ENCODE peak calls at places on chromosome 3, in ten cellular contexts. A is heart left ventricle, Z is right lobe of liver, W is endothelial cell of umbilical vein, S is H54, P is breast epithelium, K is sigmoid colon, N is ovary, F is K562, J is NB4. E is an unnamed sample.

GRCh38 chr3:30286007-30286669 is 320.3 kb upstream of the TGFBR2 start:
- DNase-seq in A (peak), J (peak), P (peak), N (peak), F (no peak), W (peak), Z (peak), S (no peak), K (peak), E (peak)

GRCh38 chr3:64248247-64248646 is 23.0 kb upstream of the PRICKLE2 start:
- DNase-seq in K (no peak), N (no peak), Z (no peak), A (no peak), S (no peak), P (no peak), F (no peak), J (no peak), W (no peak), E (no peak)

GRCh38 chr3:169771651-169772529 is 1.3 kb upstream of the MYNN start:
- DNase-seq in W (peak), N (peak), J (peak), K (peak), A (peak), P (no peak), Z (no peak), S (peak), F (peak), E (peak)

GRCh38 chr3:65483475-65483874 is 555.2 kb downstream of the MAGI1 start:
- DNase-seq in Z (peak), P (peak), S (no peak), W (peak), N (peak), K (peak), J (no peak), A (peak), F (no peak), E (peak)

GRCh38 chr3:170814822-170815221 is 55.2 kb downstream of the RPL22L1 start:
- DNase-seq in S (no peak), J (no peak), W (no peak), Z (no peak), P (no peak), N (no peak), K (no peak), F (no peak), A (no peak), E (no peak)

GRCh38 chr3:141941093-141941492 is 64.7 kb downstream of the ATP1B3 start:
- DNase-seq in Z (no peak), F (no peak), P (no peak), W (peak), S (no peak), J (no peak), K (peak), N (no peak), A (no peak), E (peak)

GRCh38 chr3:188153949-188154757 is at the start of gene LPP:
- DNase-seq in P (no peak), A (peak), F (no peak), W (peak), Z (peak), S (peak), K (peak), N (peak), J (peak), E (peak)

GRCh38 chr3:120350431-120350941 is 1.3 kb upstream of the LRRC58 start:
- DNase-seq in A (peak), K (peak), W (peak), P (no peak), J (peak), F (peak), N (peak), Z (peak), S (no peak), E (no peak)

GRCh38 chr3:13079510-13079909 is 6.3 kb upstream of the IQSEC1 start:
- DNase-seq in J (no peak), A (no peak), F (no peak), K (no peak), W (no peak), P (no peak), S (no peak), Z (no peak), N (no peak), E (no peak)

GRCh38 chr3:162390891-162391290 is 894.3 kb downstream of the OTOL1 start:
- DNase-seq in A (no peak), W (no peak), S (peak), F (no peak), P (no peak), J (no peak), K (no peak), N (no peak), Z (no peak), E (no peak)

GRCh38 chr3:27681249-27681748 is 40.8 kb downstream of the EOMES start:
- DNase-seq in A (no peak), F (peak), K (no peak), W (peak), S (peak), Z (no peak), P (no peak), J (peak), N (no peak), E (no peak)

GRCh38 chr3:81871358-81872152 is 110.1 kb upstream of the GBE1 start:
- DNase-seq in K (no peak), N (no peak), W (no peak), J (peak), A (no peak), F (no peak), P (no peak), S (no peak), Z (peak), E (no peak)

GRCh38 chr3:144175644-144176425 is 204.2 kb downstream of the DIPK2A start:
- DNase-seq in K (no peak), W (no peak), F (no peak), Z (no peak), J (no peak), A (peak), N (no peak), P (no peak), S (no peak), E (no peak)

GRCh38 chr3:179192542-179192941 is 44.4 kb downstream of the PIK3CA start:
- DNase-seq in F (no peak), A (no peak), W (no peak), N (no peak), Z (no peak), P (no peak), J (no peak), S (no peak), K (no peak), E (no peak)

GRCh38 chr3:157290761-157291160 is 130.8 kb upstream of the CCNL1 start:
- DNase-seq in S (peak), K (no peak), A (no peak), J (no peak), Z (no peak), N (no peak), P (no peak), W (no peak), F (no peak), E (no peak)

GRCh38 chr3:81484532-81484931 is 276.9 kb downstream of the GBE1 start:
- DNase-seq in W (no peak), S (no peak), A (no peak), K (no peak), N (no peak), F (no peak), J (no peak), P (no peak), Z (no peak), E (no peak)

GRCh38 chr3:42498791-42499477 is 3.5 kb upstream of the VIPR1 start:
- DNase-seq in K (peak), S (no peak), J (no peak), A (no peak), P (peak), F (no peak), N (no peak), W (no peak), Z (peak), E (peak)

GRCh38 chr3:24929521-24929920 is 434.9 kb upstream of the THRB start:
- DNase-seq in N (no peak), Z (no peak), P (no peak), S (no peak), A (no peak), J (no peak), K (no peak), F (no peak), W (no peak), E (no peak)

GRCh38 chr3:189773056-189773455 is 141.9 kb downstream of the TP63 start:
- DNase-seq in P (no peak), W (peak), N (no peak), F (no peak), S (no peak), K (no peak), J (no peak), Z (no peak), A (no peak), E (no peak)

GRCh38 chr3:46110701-46111493 is 83.6 kb upstream of the XCR1 start:
- DNase-seq in A (no peak), N (no peak), S (peak), F (no peak), P (peak), K (no peak), W (no peak), J (peak), Z (no peak), E (peak)

GRCh38 chr3:40843851-40844548 is 319.2 kb downstream of the ZNF621 start:
- DNase-seq in P (no peak), F (no peak), S (no peak), A (no peak), J (no peak), K (no peak), W (peak), Z (no peak), N (peak), E (no peak)

GRCh38 chr3:60079076-60079475 is 1029.3 kb upstream of the CFAP20DC start:
- DNase-seq in K (no peak), W (no peak), S (no peak), J (no peak), F (no peak), N (no peak), Z (no peak), A (no peak), P (no peak), E (no peak)

GRCh38 chr3:14289590-14290453 is 111.2 kb downstream of the LSM3 start:
- DNase-seq in F (peak), P (no peak), J (peak), K (no peak), N (no peak), S (peak), Z (no peak), A (peak), W (peak), E (no peak)

GRCh38 chr3:119490153-119490552 is 8.2 kb upstream of the TIMMDC1 start:
- DNase-seq in J (no peak), S (no peak), P (no peak), N (no peak), F (no peak), W (no peak), Z (no peak), K (no peak), A (no peak), E (no peak)

GRCh38 chr3:66729685-66730393 is 229.0 kb upstream of the LRIG1 start:
- DNase-seq in N (no peak), J (no peak), S (no peak), Z (no peak), P (peak), A (no peak), W (no peak), F (no peak), K (no peak), E (no peak)

GRCh38 chr3:45978348-45978747 is 17.3 kb downstream of the FYCO1 start:
- DNase-seq in J (no peak), K (no peak), A (no peak), F (no peak), S (no peak), N (no peak), P (peak), Z (no peak), W (no peak), E (no peak)

GRCh38 chr3:7977245-7978103 is 524.1 kb upstream of the LMCD1 start:
- DNase-seq in S (peak), F (no peak), W (no peak), A (peak), Z (no peak), N (no peak), J (peak), P (no peak), K (no peak), E (no peak)

GRCh38 chr3:196189608-196190347 is 21.4 kb downstream of the ZDHHC19 start:
- DNase-seq in F (no peak), P (no peak), K (no peak), Z (no peak), S (no peak), J (no peak), N (peak), A (no peak), W (no peak), E (no peak)

GRCh38 chr3:47713655-47714054 is 68.0 kb downstream of the SMARCC1 start:
- DNase-seq in F (no peak), J (no peak), Z (no peak), S (no peak), W (no peak), K (no peak), A (no peak), P (no peak), N (no peak), E (no peak)

GRCh38 chr3:100260081-100260684 is 609 bp upstream of the TBC1D23 start:
- DNase-seq in N (peak), F (peak), W (no peak), A (peak), P (peak), S (no peak), J (peak), Z (peak), K (peak), E (peak)

GRCh38 chr3:99931059-99931458 is 113.4 kb downstream of the CMSS1 start:
- DNase-seq in F (no peak), N (no peak), S (no peak), A (no peak), P (no peak), J (no peak), W (no peak), Z (no peak), K (no peak), E (no peak)

GRCh38 chr3:33006571-33007286 is 55.3 kb downstream of the CCR4 start:
- DNase-seq in K (no peak), P (no peak), Z (no peak), J (no peak), F (no peak), S (no peak), N (no peak), A (no peak), W (no peak), E (no peak)

GRCh38 chr3:195458188-195458800 is 15.5 kb upstream of the ACAP2 start:
- DNase-seq in S (no peak), A (no peak), N (no peak), P (no peak), W (peak), F (no peak), Z (no peak), K (no peak), J (peak), E (no peak)

GRCh38 chr3:56885879-56886647 is 84.3 kb upstream of the ARHGEF3 start:
- DNase-seq in P (no peak), W (no peak), S (no peak), A (no peak), K (no peak), J (no peak), Z (no peak), N (no peak), F (no peak), E (no peak)
- TF ChIP-seq POLR2A in P (no peak), W (no peak), S (no peak), A (no peak), K (no peak), J (no peak), Z (no peak), N (no peak), F (no peak), E (no peak)

GRCh38 chr3:106877632-106878031 is 499.6 kb upstream of the CCDC54 start:
- DNase-seq in J (no peak), F (no peak), S (no peak), N (no peak), K (no peak), Z (no peak), A (no peak), W (no peak), P (no peak), E (no peak)
- TF ChIP-seq POLR2A in J (no peak), F (no peak), S (no peak), N (no peak), K (no peak), Z (no peak), A (no peak), W (no peak), P (no peak), E (no peak)

GRCh38 chr3:101530213-101531047 is 17.4 kb upstream of the SENP7 start:
- DNase-seq in F (peak), W (no peak), S (no peak), Z (no peak), J (no peak), N (no peak), P (no peak), K (no peak), A (no peak), E (no peak)
- TF ChIP-seq POLR2A in F (no peak), W (no peak), S (no peak), Z (no peak), J (no peak), N (no peak), P (no peak), K (no peak), A (no peak), E (no peak)

GRCh38 chr3:126982522-126983175 is at the start of gene PLXNA1:
- DNase-seq in N (peak), Z (peak), W (peak), J (peak), F (peak), K (peak), S (peak), P (no peak), A (peak), E (peak)
- TF ChIP-seq POLR2A in N (no peak), Z (no peak), W (no peak), J (peak), F (peak), K (no peak), S (peak), P (no peak), A (peak), E (no peak)

DNA sequence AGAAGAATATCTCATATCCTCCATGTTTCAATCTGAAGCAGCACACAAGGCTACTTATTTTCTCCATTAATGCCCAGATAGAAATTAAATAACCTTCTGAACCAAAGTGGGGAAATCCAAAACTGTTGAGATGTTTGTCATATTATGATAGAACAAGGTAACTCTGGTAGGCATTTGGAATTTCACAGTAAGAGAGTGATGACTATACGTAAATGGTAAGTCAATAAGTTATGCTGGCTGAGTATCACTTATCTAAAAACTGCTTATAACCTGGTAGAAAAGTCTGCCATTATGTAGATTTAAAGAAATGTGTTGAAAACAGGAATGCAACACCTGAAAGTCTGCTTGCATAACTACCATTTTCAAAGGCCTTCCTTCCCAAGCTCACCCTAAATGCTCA is 17.2 kb upstream of the SLC12A8 start:
- DNase-seq in A (no peak), K (no peak), P (no peak), Z (no peak), N (no peak), W (no peak), J (no peak), F (no peak), S (no peak), E (no peak)
- TF ChIP-seq POLR2A in A (no peak), K (no peak), P (no peak), Z (no peak), N (no peak), W (no peak), J (no peak), F (no peak), S (no peak), E (no peak)

DNA sequence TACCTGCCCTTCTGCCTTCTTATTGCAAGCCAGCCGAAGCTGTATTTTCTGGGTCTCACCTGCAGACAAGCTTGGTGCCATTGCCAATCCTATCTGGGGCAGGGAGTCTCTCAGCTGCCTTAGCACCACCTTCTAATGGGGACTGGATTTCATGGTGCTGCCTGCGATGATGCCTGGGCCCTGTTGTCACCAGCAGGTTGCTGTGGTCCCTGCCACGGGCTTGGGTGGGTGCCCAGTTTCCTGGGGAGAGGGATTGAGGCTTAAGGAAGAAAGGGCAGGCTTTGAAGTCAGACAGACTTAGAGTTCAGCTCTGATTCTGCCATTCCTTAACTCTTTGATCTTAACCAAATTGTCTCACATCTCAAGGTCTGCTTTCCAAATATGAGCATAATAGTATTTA is 87.4 kb upstream of the CD96 start:
- DNase-seq in A (no peak), J (no peak), Z (no peak), K (no peak), S (no peak), W (no peak), N (no peak), F (no peak), P (no peak), E (no peak)
- TF ChIP-seq POLR2A in A (no peak), J (no peak), Z (no peak), K (no peak), S (no peak), W (no peak), N (no peak), F (no peak), P (no peak), E (no peak)

GRCh38 chr3:50539356-50539838 is 28.1 kb downstream of the C3orf18 start:
- DNase-seq in J (no peak), F (peak), N (no peak), S (no peak), W (no peak), Z (no peak), P (no peak), K (no peak), A (no peak), E (no peak)
- TF ChIP-seq POLR2A in J (no peak), F (no peak), N (no peak), S (no peak), W (no peak), Z (no peak), P (no peak), K (no peak), A (no peak), E (no peak)